ENCODE peak calls at places on chromosomes 3 and 15, in ten cellular contexts. M is left lung, V is lower lobe of right lung, X is ovary, Q is upper lobe of left lung, N is pancreas, G is DND-41, F is AG04450, E is MM.1S, R is GM23338. L is an unnamed sample.

GRCh38 chr15:56490461-56490860 is 25.5 kb upstream of the MNS1 start:
- DNase-seq in M (no peak), V (no peak), X (no peak), Q (no peak), N (no peak), G (no peak), F (no peak), E (no peak), R (no peak), L (no peak)

GRCh38 chr15:65197337-65197645 is 12.1 kb upstream of the CLPX start:
- DNase-seq in M (no peak), V (no peak), X (no peak), Q (no peak), N (no peak), G (no peak), F (no peak), E (no peak), R (no peak), L (no peak)

GRCh38 chr15:73851679-73852078 is 21.7 kb upstream of the TBC1D21 start:
- DNase-seq in M (peak), V (no peak), X (no peak), Q (no peak), N (peak), G (peak), F (peak), E (peak), R (peak), L (no peak)

GRCh38 chr3:130644600-130645232 is 101.9 kb downstream of the PIK3R4 start:
- DNase-seq in M (no peak), V (no peak), X (no peak), Q (no peak), N (no peak), G (no peak), F (no peak), E (no peak), R (no peak), L (no peak)

GRCh38 chr3:45873638-45874037 is 12.7 kb upstream of the CCR9 start:
- DNase-seq in M (no peak), V (no peak), X (no peak), Q (no peak), N (no peak), G (no peak), F (no peak), E (no peak), R (no peak), L (peak)

GRCh38 chr3:127358641-127359040 is 70.8 kb upstream of the PRR20G start:
- DNase-seq in M (no peak), V (no peak), X (no peak), Q (no peak), N (no peak), G (no peak), F (no peak), E (no peak), R (no peak), L (no peak)

GRCh38 chr3:121641127-121641526 is 19.6 kb downstream of the HCLS1 start:
- DNase-seq in M (no peak), V (no peak), X (no peak), Q (no peak), N (no peak), G (no peak), F (no peak), E (no peak), R (no peak), L (no peak)

GRCh38 chr3:54891540-54891897 is 36.3 kb downstream of the LRTM1 start:
- DNase-seq in M (peak), V (peak), X (peak), Q (peak), N (peak), G (no peak), F (peak), E (no peak), R (no peak), L (no peak)

GRCh38 chr15:100997442-100997841 is 78.3 kb downstream of the LRRK1 start:
- DNase-seq in M (no peak), V (no peak), X (no peak), Q (no peak), N (no peak), G (no peak), F (no peak), E (no peak), R (no peak), L (no peak)

GRCh38 chr15:59298255-59298856 is 74.3 kb downstream of the MYO1E start:
- DNase-seq in M (no peak), V (no peak), X (no peak), Q (no peak), N (no peak), G (no peak), F (no peak), E (no peak), R (no peak), L (no peak)

GRCh38 chr3:36309092-36309491 is 71.2 kb upstream of the STAC start:
- DNase-seq in M (no peak), V (no peak), X (no peak), Q (no peak), N (no peak), G (no peak), F (no peak), E (no peak), R (no peak), L (no peak)

GRCh38 chr3:179872842-179873241 is 163.9 kb downstream of the PEX5L start:
- DNase-seq in M (no peak), V (no peak), X (no peak), Q (no peak), N (no peak), G (no peak), F (no peak), E (no peak), R (peak), L (no peak)
- TF ChIP-seq CTCF in M (no peak), V (no peak), X (no peak), Q (no peak), N (no peak), G (no peak), F (no peak), E (no peak), R (peak), L (peak)

DNA sequence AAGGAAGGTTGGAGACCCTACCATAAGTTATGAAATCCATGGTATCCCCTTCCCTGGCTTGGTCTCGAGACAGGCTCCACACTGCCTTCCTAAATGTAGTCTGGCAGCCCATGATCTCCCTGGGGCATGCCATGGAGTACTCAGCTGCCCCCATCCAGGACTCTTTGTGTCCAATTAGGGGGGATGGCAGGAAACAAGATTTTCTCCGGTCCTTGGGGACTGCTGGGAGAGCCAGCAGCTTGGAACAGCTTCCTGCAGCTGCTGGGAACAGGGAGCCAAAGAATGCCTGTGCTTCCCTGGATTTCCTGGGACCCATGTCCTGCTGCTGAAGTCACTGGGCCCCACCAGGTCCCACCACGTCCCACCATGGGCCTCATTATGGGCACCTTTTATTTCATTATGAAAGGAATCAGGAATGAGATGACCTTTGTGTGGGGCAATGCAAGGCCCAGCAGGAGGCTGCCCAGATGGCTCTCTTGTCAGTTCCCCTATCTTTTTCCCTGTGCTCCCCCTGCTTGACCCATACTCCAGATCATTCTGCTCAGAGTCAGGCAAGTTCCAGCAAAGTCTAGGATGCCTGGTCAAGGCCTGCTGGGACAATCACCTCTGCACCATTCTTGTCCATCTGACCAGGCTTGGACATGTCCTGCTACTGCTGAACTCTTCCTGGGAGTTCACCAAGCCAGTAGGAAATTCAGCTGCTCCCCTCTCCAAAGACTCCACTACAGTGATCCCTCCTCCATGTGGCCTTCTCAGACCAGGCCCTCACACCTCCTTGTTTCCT is 15.0 kb upstream of the DAG1 start:
- DNase-seq in M (no peak), V (no peak), X (no peak), Q (no peak), N (no peak), G (no peak), F (no peak), E (no peak), R (no peak), L (no peak)
- H3K27ac ChIP-seq in M (no peak), V (peak), X (no peak), Q (no peak), N (peak), G (no peak), F (no peak), E (no peak), R (no peak), L (no peak)

GRCh38 chr3:12722205-12722604 is 36.9 kb downstream of the TMEM40 start:
- DNase-seq in M (no peak), V (no peak), X (no peak), Q (no peak), N (no peak), G (no peak), F (no peak), E (no peak), R (no peak), L (no peak)

GRCh38 chr3:12719541-12719940 is 39.5 kb downstream of the TMEM40 start:
- DNase-seq in M (no peak), V (no peak), X (no peak), Q (no peak), N (no peak), G (no peak), F (no peak), E (no peak), R (no peak), L (no peak)

GRCh38 chr3:12716605-12717121 is 42.4 kb downstream of the TMEM40 start:
- DNase-seq in M (no peak), V (no peak), X (no peak), Q (no peak), N (no peak), G (no peak), F (no peak), E (peak), R (no peak), L (no peak)

GRCh38 chr3:12724794-12725193 is 34.3 kb downstream of the TMEM40 start:
- DNase-seq in M (no peak), V (no peak), X (no peak), Q (no peak), N (no peak), G (no peak), F (no peak), E (no peak), R (no peak), L (no peak)

DNA sequence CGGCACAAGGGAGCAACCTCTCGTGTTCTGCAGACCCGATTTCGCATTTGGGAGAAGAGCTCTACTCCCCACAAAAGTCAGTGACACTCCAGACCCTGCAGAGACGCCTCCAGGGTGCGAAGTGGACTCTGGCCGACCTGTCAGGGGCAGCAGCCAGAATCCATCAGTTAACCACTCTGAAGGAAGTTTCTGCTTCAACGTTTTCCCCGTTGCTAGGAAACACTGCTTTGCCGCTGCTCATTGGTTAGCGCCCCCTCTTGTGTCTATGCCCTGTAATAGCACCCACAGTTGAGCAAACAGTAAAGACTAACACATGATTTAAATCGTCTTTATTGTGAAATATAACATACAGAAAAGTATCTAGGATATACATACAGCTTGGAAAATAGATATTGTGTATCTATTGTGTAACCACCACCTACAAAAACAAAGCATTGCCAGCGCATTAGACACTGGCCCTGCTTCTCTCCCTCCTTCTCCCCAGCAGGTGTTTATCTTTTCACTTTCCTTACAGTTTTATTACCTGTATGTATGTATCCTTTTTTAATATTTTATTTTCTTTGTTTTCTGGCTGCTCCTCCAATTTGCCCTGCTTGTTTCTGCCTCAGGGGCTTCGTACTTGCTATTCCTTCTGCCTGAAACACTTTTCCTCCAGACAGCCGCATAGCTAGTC is 38.9 kb downstream of the TMEM40 start:
- DNase-seq in M (peak), V (peak), X (peak), Q (no peak), N (peak), G (peak), F (peak), E (peak), R (peak), L (peak)
- H3K4me3 ChIP-seq in M (no peak), V (peak), X (peak), Q (peak), N (no peak), G (no peak), F (peak), E (peak), R (no peak), L (peak)

GRCh38 chr3:16516695-16517481 is 3.4 kb upstream of the RFTN1 start:
- DNase-seq in M (no peak), V (no peak), X (peak), Q (no peak), N (no peak), G (peak), F (peak), E (no peak), R (peak), L (peak)
- TF ChIP-seq CTCF in M (peak), V (peak), X (peak), Q (no peak), N (no peak), G (peak), F (peak), E (no peak), R (peak), L (peak)

DNA sequence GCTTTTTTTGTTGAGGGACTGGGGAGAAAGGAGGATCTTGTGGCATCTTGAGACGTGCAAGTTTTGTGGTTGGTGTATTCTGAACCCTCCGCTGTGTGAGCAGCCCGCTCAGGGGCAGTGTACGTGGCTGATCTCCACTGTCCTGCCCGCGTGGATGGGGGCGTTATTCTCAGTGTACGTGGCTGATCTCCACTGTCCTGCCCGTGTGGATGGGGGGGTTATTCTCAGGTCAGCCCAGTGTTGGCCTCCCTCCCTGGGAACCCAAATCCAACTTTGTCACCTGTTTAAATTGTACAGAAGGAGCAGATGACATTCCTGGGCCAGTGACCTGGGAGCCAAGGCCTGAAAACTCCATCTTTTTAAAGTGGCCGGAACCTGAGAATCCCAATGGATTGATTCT is 84.0 kb downstream of the PGPEP1L start:
- DNase-seq in M (no peak), V (no peak), X (no peak), Q (no peak), N (no peak), G (no peak), F (no peak), E (no peak), R (no peak), L (no peak)
- H3K27ac ChIP-seq in M (no peak), V (no peak), X (peak), Q (no peak), N (no peak), G (no peak), F (no peak), E (no peak), R (no peak), L (no peak)

DNA sequence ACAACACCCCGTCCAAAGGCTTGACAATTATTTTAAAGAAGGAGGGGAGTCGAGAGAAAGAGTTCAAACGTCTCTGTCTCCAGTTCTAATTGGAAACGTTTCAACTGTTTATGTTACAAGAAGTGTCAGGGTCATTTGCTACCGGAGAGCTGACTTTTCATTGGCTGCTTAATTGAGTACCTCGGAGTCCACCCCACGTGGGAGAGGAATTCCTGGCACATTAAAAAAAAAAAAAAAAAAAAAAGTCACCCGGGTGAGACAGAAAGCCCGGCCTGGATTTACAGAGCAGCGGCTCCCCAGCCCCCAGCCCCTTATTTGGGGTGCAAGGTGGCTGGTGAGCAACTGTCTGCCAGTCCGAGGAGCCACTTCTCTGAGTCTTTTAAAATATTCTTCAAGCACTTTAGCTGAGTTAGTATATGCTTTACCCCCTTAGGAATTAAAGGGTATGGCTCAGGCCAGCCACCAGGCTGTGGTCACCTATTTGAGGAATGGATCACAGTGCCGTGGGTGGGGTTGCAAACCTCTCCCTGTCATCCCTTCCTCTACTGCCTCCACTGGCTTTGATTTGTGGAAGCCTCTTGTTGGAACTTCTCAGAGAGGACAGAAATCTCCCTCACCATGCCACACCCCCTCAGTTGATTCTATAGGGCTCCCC is 3.9 kb upstream of the TLE3 start:
- DNase-seq in M (peak), V (no peak), X (peak), Q (no peak), N (peak), G (peak), F (peak), E (peak), R (peak), L (peak)
- H3K4me3 ChIP-seq in M (no peak), V (peak), X (no peak), Q (peak), N (no peak), G (no peak), F (peak), E (peak), R (peak), L (peak)

DNA sequence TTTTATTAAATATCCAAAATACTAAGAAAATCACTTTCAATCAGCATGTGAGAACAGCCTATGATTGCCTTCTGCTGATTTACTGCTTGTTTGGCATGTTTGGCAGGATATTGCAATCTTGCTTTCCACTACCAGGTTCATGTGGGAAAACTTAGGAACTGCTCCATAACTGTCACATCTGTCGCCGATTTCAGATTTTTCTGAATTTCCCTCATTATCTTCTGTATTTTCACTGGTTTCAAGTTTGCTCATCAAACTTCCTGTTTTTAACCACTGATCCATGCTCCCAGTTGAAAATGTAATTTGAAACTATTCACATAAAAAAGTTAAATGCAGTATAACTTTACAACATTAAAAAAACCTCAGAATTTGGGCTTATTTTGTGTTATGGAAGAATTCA is 93.0 kb downstream of the NFKBIZ start:
- DNase-seq in M (no peak), V (no peak), X (no peak), Q (no peak), N (no peak), G (no peak), F (no peak), E (no peak), R (no peak), L (no peak)
- TF ChIP-seq CTCF in M (no peak), V (no peak), X (no peak), Q (no peak), N (no peak), G (no peak), F (no peak), E (no peak), R (no peak), L (no peak)

GRCh38 chr3:58217209-58217811 is 6.5 kb upstream of the DNASE1L3 start:
- DNase-seq in M (peak), V (peak), X (peak), Q (peak), N (peak), G (peak), F (no peak), E (peak), R (peak), L (peak)
- H3K27ac ChIP-seq in M (no peak), V (peak), X (no peak), Q (peak), N (no peak), G (no peak), F (no peak), E (no peak), R (no peak), L (no peak)

GRCh38 chr3:58874795-58875194 is 175.0 kb downstream of the CFAP20DC start:
- DNase-seq in M (no peak), V (no peak), X (no peak), Q (no peak), N (no peak), G (no peak), F (no peak), E (no peak), R (no peak), L (no peak)
- H3K4me3 ChIP-seq in M (no peak), V (no peak), X (no peak), Q (no peak), N (no peak), G (no peak), F (no peak), E (no peak), R (no peak), L (no peak)

DNA sequence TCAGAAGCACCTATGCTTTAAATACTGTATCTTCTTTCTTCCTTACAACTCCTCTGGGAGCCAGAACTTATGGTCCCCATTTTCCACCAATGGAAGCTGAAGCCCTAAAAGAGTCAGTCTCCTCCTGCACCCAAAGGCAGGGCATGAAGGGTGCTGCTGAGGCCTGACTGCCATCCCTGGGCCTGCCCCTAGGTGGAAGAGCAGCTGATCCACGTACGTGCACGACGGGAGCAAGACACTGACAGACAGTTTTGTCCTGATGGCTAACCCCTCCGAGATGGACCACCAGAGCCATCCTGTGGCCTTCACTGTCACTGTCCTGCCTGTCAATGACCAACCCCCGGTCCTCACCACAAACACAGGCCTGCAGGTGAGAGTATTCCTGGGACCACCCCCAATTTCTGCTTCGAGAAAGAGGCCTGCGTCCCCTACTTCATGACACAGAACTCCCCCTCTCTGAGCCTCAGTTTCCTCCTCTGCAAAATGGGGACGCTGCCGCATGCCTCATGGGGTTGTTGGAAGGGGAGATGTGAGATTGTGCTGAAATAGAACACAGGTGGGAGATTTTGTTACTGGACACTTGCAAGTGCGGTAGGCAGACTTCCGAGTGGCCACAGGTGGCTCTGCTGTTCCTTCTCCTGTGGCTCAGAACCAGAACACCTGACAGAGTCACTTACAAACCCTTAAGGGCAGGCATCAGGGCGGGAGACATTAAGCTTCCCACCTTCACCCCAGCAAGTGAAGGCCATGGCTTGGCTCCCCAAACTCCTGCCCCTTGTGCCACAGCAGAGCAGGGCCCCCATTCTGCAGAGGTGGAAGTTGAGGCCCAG is 175.4 kb downstream of the TBC1D2B start:
- DNase-seq in M (peak), V (peak), X (no peak), Q (no peak), N (no peak), G (no peak), F (no peak), E (no peak), R (peak), L (peak)
- TF ChIP-seq CTCF in M (no peak), V (no peak), X (no peak), Q (no peak), N (no peak), G (peak), F (no peak), E (no peak), R (no peak), L (peak)